ENCODE peak calls at places on chromosomes 12 and 14, in six cellular contexts. N, J, T, U, S and I are unnamed samples.

GRCh38 chr12:71795901-71796300 is 41.2 kb downstream of the RAB21 start:
- DNase-seq in N (no peak), J (no peak), T (no peak), U (no peak), S (no peak), I (no peak)

GRCh38 chr12:2957816-2958431 is 1.3 kb upstream of the TEAD4 start:
- DNase-seq in N (no peak), J (no peak), T (no peak), U (no peak), S (no peak), I (no peak)

GRCh38 chr12:50790081-50790480 is 26.2 kb downstream of the ATF1 start:
- DNase-seq in N (no peak), J (no peak), T (no peak), U (no peak), S (no peak), I (no peak)

GRCh38 chr12:96882862-96883261 is 24.2 kb upstream of the NEDD1 start:
- DNase-seq in N (no peak), J (peak), T (no peak), U (no peak), S (no peak), I (no peak)

GRCh38 chr12:11727133-11727664 is 77.7 kb downstream of the ETV6 start:
- DNase-seq in N (no peak), J (no peak), T (no peak), U (no peak), S (no peak), I (no peak)

GRCh38 chr12:93061414-93062099 is 132.5 kb upstream of the EEA1 start:
- DNase-seq in N (no peak), J (no peak), T (no peak), U (no peak), S (no peak), I (no peak)

GRCh38 chr12:117243488-117243887 is 53.2 kb upstream of the FBXO21 start:
- DNase-seq in N (no peak), J (no peak), T (no peak), U (no peak), S (no peak), I (no peak)

GRCh38 chr12:106633451-106633823 is 50.6 kb downstream of the RFX4 start:
- DNase-seq in N (no peak), J (no peak), T (no peak), U (peak), S (no peak), I (no peak)

GRCh38 chr14:74571441-74571841 is 40.6 kb downstream of the LTBP2 start:
- DNase-seq in N (no peak), J (peak), T (no peak), U (peak), S (peak), I (no peak)

GRCh38 chr12:93122089-93122488 is 193.0 kb upstream of the EEA1 start:
- DNase-seq in N (no peak), J (peak), T (no peak), U (peak), S (no peak), I (no peak)

GRCh38 chr12:1918081-1918874 is at the start of gene CACNA2D4:
- DNase-seq in N (no peak), J (no peak), T (peak), U (no peak), S (no peak), I (peak)

GRCh38 chr12:11834104-11834812 is 184.8 kb downstream of the ETV6 start:
- DNase-seq in N (no peak), J (no peak), T (no peak), U (peak), S (no peak), I (no peak)

GRCh38 chr14:90454041-90455000 is 57.5 kb downstream of the CALM1 start:
- DNase-seq in N (no peak), J (peak), T (no peak), U (no peak), S (peak), I (no peak)

GRCh38 chr14:71365305-71365865 is 458.1 kb downstream of the PCNX1 start:
- DNase-seq in N (no peak), J (peak), T (no peak), U (no peak), S (no peak), I (no peak)

GRCh38 chr14:68137704-68138619 is 318.4 kb downstream of the RAD51B start:
- DNase-seq in N (no peak), J (peak), T (no peak), U (peak), S (peak), I (peak)

GRCh38 chr12:91883811-91884210 is 261.8 kb downstream of the BTG1 start:
- DNase-seq in N (no peak), J (no peak), T (no peak), U (no peak), S (no peak), I (no peak)

GRCh38 chr12:3562484-3562883 is 71.5 kb downstream of the PRMT8 start:
- DNase-seq in N (no peak), J (no peak), T (peak), U (no peak), S (no peak), I (no peak)

GRCh38 chr14:21096889-21097615 is 1.4 kb downstream of the ZNF219 start:
- DNase-seq in N (no peak), J (no peak), T (no peak), U (no peak), S (no peak), I (no peak)

DNA sequence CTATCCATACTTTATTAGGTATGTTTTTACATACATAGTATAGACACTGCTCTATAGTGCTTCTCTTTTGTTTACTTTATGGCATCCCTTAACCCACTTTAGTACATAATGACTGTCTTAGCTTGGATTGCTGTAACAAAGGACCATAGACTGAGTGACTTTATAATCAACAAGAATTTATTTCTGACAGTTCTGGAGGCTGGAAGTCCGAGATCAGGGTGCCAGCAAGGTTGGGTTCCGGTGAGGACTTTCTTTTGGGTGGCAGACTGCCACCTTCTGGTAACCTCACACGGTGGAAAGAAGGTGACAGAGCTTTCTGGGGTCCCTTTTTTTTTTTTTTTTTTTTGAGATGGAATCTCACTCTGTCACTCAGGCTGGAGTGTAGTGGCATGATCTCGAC is 48.6 kb upstream of the PPM1H start:
- DNase-seq in N (no peak), J (no peak), T (no peak), U (no peak), S (no peak), I (no peak)
- TF ChIP-seq CTCF in N (no peak), J (no peak), T (no peak), U (peak), S (no peak), I (peak)

GRCh38 chr12:126218697-126219096 is 1153.5 kb downstream of the AACS start:
- DNase-seq in N (no peak), J (no peak), T (no peak), U (no peak), S (no peak), I (no peak)
- TF ChIP-seq CTCF in N (no peak), J (no peak), T (no peak), U (no peak), S (no peak), I (no peak)

DNA sequence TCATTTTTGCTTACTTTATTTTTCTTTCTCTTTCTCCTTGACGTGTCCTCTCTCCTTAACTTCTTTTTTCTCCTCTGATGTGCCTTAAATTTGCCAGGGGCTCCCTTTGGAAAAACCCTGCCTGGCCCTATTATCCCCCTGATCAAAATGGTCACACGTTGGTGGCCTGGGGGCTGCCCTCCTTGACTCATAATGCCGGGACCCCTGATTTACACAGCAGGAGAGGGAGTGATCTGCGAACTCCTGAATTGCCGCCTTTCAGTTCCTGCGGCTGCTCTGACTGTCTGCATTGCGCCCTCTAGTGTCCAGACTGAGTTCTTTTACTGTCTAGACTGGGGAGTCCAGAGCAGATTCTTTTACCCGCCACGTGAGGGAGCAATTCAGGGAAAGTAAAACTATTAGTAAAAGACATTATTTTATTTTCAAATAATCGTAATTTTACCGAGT is 44.8 kb upstream of the GZMB start:
- DNase-seq in N (peak), J (peak), T (peak), U (peak), S (peak), I (peak)
- TF ChIP-seq CTCF in N (peak), J (peak), T (peak), U (peak), S (peak), I (peak)

GRCh38 chr14:30357791-30358190 is 201.2 kb upstream of the G2E3 start:
- DNase-seq in N (no peak), J (no peak), T (no peak), U (no peak), S (no peak), I (no peak)
- TF ChIP-seq CTCF in N (no peak), J (no peak), T (no peak), U (no peak), S (no peak), I (no peak)

GRCh38 chr12:57498571-57498970 is 10.7 kb downstream of the MARS1 start:
- DNase-seq in N (no peak), J (no peak), T (no peak), U (no peak), S (no peak), I (no peak)

GRCh38 chr12:57496822-57497221 is 9.0 kb downstream of the MARS1 start:
- DNase-seq in N (no peak), J (no peak), T (no peak), U (no peak), S (no peak), I (no peak)

GRCh38 chr12:57500213-57500612 is 12.3 kb downstream of the MARS1 start:
- DNase-seq in N (no peak), J (no peak), T (no peak), U (no peak), S (no peak), I (no peak)

GRCh38 chr12:57497223-57498142 is 9.6 kb downstream of the MARS1 start:
- DNase-seq in N (no peak), J (no peak), T (no peak), U (no peak), S (no peak), I (no peak)

GRCh38 chr12:57498143-57498524 is 10.3 kb downstream of the MARS1 start:
- DNase-seq in N (no peak), J (no peak), T (no peak), U (no peak), S (no peak), I (no peak)
- TF ChIP-seq CTCF in N (no peak), J (no peak), T (no peak), U (no peak), S (no peak), I (no peak)